ENCODE peak calls at places on chromosomes 7 and 10, in four cellular contexts. F is right lobe of liver; A is activated CD4-positive, alpha-beta T cell treated with anti-CD3 and anti-CD28 coated beads for 36 hours; Q is EH. G is an unnamed sample.

GRCh38 chr7:106480161-106480579 is 180.8 kb downstream of the CCDC71L start:
- DNase-seq in F (no peak), A (no peak), Q (no peak), G (no peak)

GRCh38 chr7:145599376-145599775 is 517.2 kb upstream of the CNTNAP2 start:
- DNase-seq in F (no peak), A (no peak), Q (no peak), G (no peak)

GRCh38 chr7:16484453-16485158 is 19.1 kb upstream of the SOSTDC1 start:
- DNase-seq in F (no peak), A (no peak), Q (no peak), G (no peak)

GRCh38 chr7:33667261-33667660 is 238.1 kb upstream of the BMPER start:
- DNase-seq in F (no peak), A (no peak), Q (peak), G (no peak)

GRCh38 chr7:119562839-119563238 is 710.1 kb upstream of the KCND2 start:
- DNase-seq in F (no peak), A (no peak), Q (no peak), G (no peak)

GRCh38 chr10:21297525-21298383 is 227.7 kb downstream of the SKIDA1 start:
- DNase-seq in F (no peak), A (no peak), Q (no peak), G (no peak)

GRCh38 chr10:124265391-124265745 is 153.4 kb downstream of the OAT start:
- DNase-seq in F (no peak), A (no peak), Q (no peak), G (peak)

GRCh38 chr10:119501690-119502089 is 40.8 kb downstream of the RGS10 start:
- DNase-seq in F (no peak), A (peak), Q (no peak), G (peak)

GRCh38 chr7:22356010-22356854 is 722 bp downstream of the RAPGEF5 start:
- DNase-seq in F (no peak), A (peak), Q (no peak), G (peak)

GRCh38 chr10:131658476-131659110 is 242.2 kb upstream of the PPP2R2D start:
- DNase-seq in F (peak), A (no peak), Q (no peak), G (no peak)

GRCh38 chr10:71580926-71581325 is 138.7 kb downstream of the C10orf105 start:
- DNase-seq in F (no peak), A (no peak), Q (no peak), G (no peak)

GRCh38 chr10:3782456-3783312 is 2.3 kb downstream of the KLF6 start:
- DNase-seq in F (no peak), A (peak), Q (peak), G (peak)

GRCh38 chr7:40888499-40888898 is 753.7 kb downstream of the SUGCT start:
- DNase-seq in F (no peak), A (no peak), Q (no peak), G (no peak)

GRCh38 chr10:77037735-77038411 is 599.7 kb downstream of the KCNMA1 start:
- DNase-seq in F (no peak), A (no peak), Q (no peak), G (no peak)

GRCh38 chr10:58152698-58153263 is 114.9 kb downstream of the IPMK start:
- DNase-seq in F (no peak), A (peak), Q (peak), G (no peak)

GRCh38 chr10:81179805-81180452 is 642.2 kb downstream of the SH2D4B start:
- DNase-seq in F (no peak), A (peak), Q (no peak), G (no peak)

GRCh38 chr10:14116021-14116420 is 214.7 kb downstream of the FRMD4A start:
- DNase-seq in F (no peak), A (no peak), Q (no peak), G (no peak)